ENCODE peak calls at places on chromosomes 2 and 18, in six cellular contexts. One of them, this sample, is unnamed.
A peak's percentile ranks its signal among the peaks of the same experiment; 100 is the strongest.

GRCh38 chr2:172667926-172668325 is 67.7 kb upstream of the RAPGEF4 start:
- DNase-seq in ovary: no peak
- DNase-seq in OCI-LY7: no peak
- DNase-seq in neuronal stem cell: no peak
- DNase-seq in aorta: no peak
- DNase-seq in sigmoid colon: no peak
- DNase-seq in this sample: no peak

GRCh38 chr2:200430017-200430416 is 79.9 kb downstream of the KCTD18 start:
- DNase-seq in ovary: no peak
- DNase-seq in OCI-LY7: no peak
- DNase-seq in neuronal stem cell: no peak
- DNase-seq in aorta: no peak
- DNase-seq in sigmoid colon: no peak
- DNase-seq in this sample: no peak

GRCh38 chr2:239349448-239350135 is 51.2 kb downstream of the HDAC4 start:
- DNase-seq in ovary: no peak
- DNase-seq in OCI-LY7: no peak
- DNase-seq in neuronal stem cell: no peak
- DNase-seq in aorta: no peak
- DNase-seq in sigmoid colon: peak; percentile 73
- DNase-seq in this sample: no peak

GRCh38 chr2:112692496-112692911 is 28.3 kb upstream of the NT5DC4 start:
- DNase-seq in ovary: no peak
- DNase-seq in OCI-LY7: peak; percentile 22
- DNase-seq in neuronal stem cell: no peak
- DNase-seq in aorta: peak; percentile 72
- DNase-seq in sigmoid colon: no peak
- DNase-seq in this sample: no peak

GRCh38 chr2:132715986-132716385 is 46.0 kb upstream of the LYPD1 start:
- DNase-seq in ovary: no peak
- DNase-seq in OCI-LY7: no peak
- DNase-seq in neuronal stem cell: no peak
- DNase-seq in aorta: no peak
- DNase-seq in sigmoid colon: no peak
- DNase-seq in this sample: no peak

GRCh38 chr2:11742317-11742701 is 4.1 kb upstream of the LPIN1 start:
- DNase-seq in ovary: no peak
- DNase-seq in OCI-LY7: no peak
- DNase-seq in neuronal stem cell: no peak
- DNase-seq in aorta: no peak
- DNase-seq in sigmoid colon: no peak
- DNase-seq in this sample: no peak

GRCh38 chr2:209808521-209808920 is 36.9 kb downstream of the UNC80 start:
- DNase-seq in ovary: no peak
- DNase-seq in OCI-LY7: no peak
- DNase-seq in neuronal stem cell: no peak
- DNase-seq in aorta: no peak
- DNase-seq in sigmoid colon: no peak
- DNase-seq in this sample: no peak

GRCh38 chr2:159089543-159089942 is 121.1 kb downstream of the TANC1 start:
- DNase-seq in ovary: no peak
- DNase-seq in OCI-LY7: no peak
- DNase-seq in neuronal stem cell: no peak
- DNase-seq in aorta: no peak
- DNase-seq in sigmoid colon: no peak
- DNase-seq in this sample: peak; percentile 68

GRCh38 chr2:200592414-200593075 is 6.7 kb downstream of the AOX1 start:
- DNase-seq in ovary: no peak
- DNase-seq in OCI-LY7: peak; percentile 12
- DNase-seq in neuronal stem cell: no peak
- DNase-seq in aorta: no peak
- DNase-seq in sigmoid colon: no peak
- DNase-seq in this sample: no peak

GRCh38 chr2:224008702-224009261 is 30.3 kb downstream of the SERPINE2 start:
- DNase-seq in ovary: no peak
- DNase-seq in OCI-LY7: no peak
- DNase-seq in neuronal stem cell: no peak
- DNase-seq in aorta: no peak
- DNase-seq in sigmoid colon: no peak
- DNase-seq in this sample: no peak

GRCh38 chr18:23897733-23898132 is 116.8 kb upstream of the TTC39C start:
- DNase-seq in ovary: no peak
- DNase-seq in OCI-LY7: no peak
- DNase-seq in neuronal stem cell: no peak
- DNase-seq in aorta: no peak
- DNase-seq in sigmoid colon: no peak
- DNase-seq in this sample: no peak

GRCh38 chr2:69190743-69191425 is 177.9 kb downstream of the ANTXR1 start:
- DNase-seq in ovary: no peak
- DNase-seq in OCI-LY7: no peak
- DNase-seq in neuronal stem cell: no peak
- DNase-seq in aorta: no peak
- DNase-seq in sigmoid colon: no peak
- DNase-seq in this sample: no peak

GRCh38 chr2:158969717-158970521 is 1.5 kb downstream of the TANC1 start:
- DNase-seq in ovary: peak; percentile 35
- DNase-seq in OCI-LY7: no peak
- DNase-seq in neuronal stem cell: peak; percentile 21
- DNase-seq in aorta: peak; percentile 53
- DNase-seq in sigmoid colon: peak; percentile 70
- DNase-seq in this sample: peak; percentile 78

GRCh38 chr2:45134014-45134413 is 124.8 kb upstream of the SIX2 start:
- DNase-seq in ovary: no peak
- DNase-seq in OCI-LY7: peak; percentile 51
- DNase-seq in neuronal stem cell: no peak
- DNase-seq in aorta: no peak
- DNase-seq in sigmoid colon: no peak
- DNase-seq in this sample: no peak

GRCh38 chr18:23573948-23574431 is 12.3 kb downstream of the NPC1 start:
- DNase-seq in ovary: peak; percentile 30
- DNase-seq in OCI-LY7: no peak
- DNase-seq in neuronal stem cell: no peak
- DNase-seq in aorta: no peak
- DNase-seq in sigmoid colon: no peak
- DNase-seq in this sample: no peak

GRCh38 chr18:8401606-8402005 is 207.6 kb upstream of the RAB12 start:
- DNase-seq in ovary: no peak
- DNase-seq in OCI-LY7: no peak
- DNase-seq in neuronal stem cell: no peak
- DNase-seq in aorta: no peak
- DNase-seq in sigmoid colon: no peak
- DNase-seq in this sample: no peak

GRCh38 chr2:113198790-113199612 is 25.2 kb downstream of the PSD4 start:
- DNase-seq in ovary: peak; percentile 61
- DNase-seq in OCI-LY7: peak; percentile 65
- DNase-seq in neuronal stem cell: peak; percentile 74
- DNase-seq in aorta: peak; percentile 86
- DNase-seq in sigmoid colon: peak; percentile 80
- DNase-seq in this sample: peak; percentile 95

GRCh38 chr2:30652271-30652910 is 154.9 kb downstream of the CAPN13 start:
- DNase-seq in ovary: no peak
- DNase-seq in OCI-LY7: no peak
- DNase-seq in neuronal stem cell: no peak
- DNase-seq in aorta: no peak
- DNase-seq in sigmoid colon: no peak
- DNase-seq in this sample: no peak

GRCh38 chr2:176599796-176600485 is 330.7 kb downstream of the MTX2 start:
- DNase-seq in ovary: no peak
- DNase-seq in OCI-LY7: no peak
- DNase-seq in neuronal stem cell: no peak
- DNase-seq in aorta: no peak
- DNase-seq in sigmoid colon: no peak
- DNase-seq in this sample: no peak

GRCh38 chr2:187658952-187659525 is 104.8 kb upstream of the TFPI start:
- DNase-seq in ovary: no peak
- DNase-seq in OCI-LY7: peak; percentile 1
- DNase-seq in neuronal stem cell: peak; percentile 36
- DNase-seq in aorta: no peak
- DNase-seq in sigmoid colon: no peak
- DNase-seq in this sample: no peak

GRCh38 chr2:200784215-200784614 is 27.5 kb upstream of the BZW1 start:
- DNase-seq in ovary: no peak
- DNase-seq in OCI-LY7: no peak
- DNase-seq in neuronal stem cell: no peak
- DNase-seq in aorta: no peak
- DNase-seq in sigmoid colon: no peak
- DNase-seq in this sample: no peak

GRCh38 chr2:46695283-46695682 is 215.9 kb downstream of the TMEM247 start:
- DNase-seq in ovary: no peak
- DNase-seq in OCI-LY7: no peak
- DNase-seq in neuronal stem cell: no peak
- DNase-seq in aorta: peak; percentile 54
- DNase-seq in sigmoid colon: no peak
- DNase-seq in this sample: no peak

GRCh38 chr18:48942086-48942485 is 8.7 kb downstream of the SMAD7 start:
- DNase-seq in ovary: no peak
- DNase-seq in OCI-LY7: no peak
- DNase-seq in neuronal stem cell: no peak
- DNase-seq in aorta: no peak
- DNase-seq in sigmoid colon: no peak
- DNase-seq in this sample: peak; percentile 18

GRCh38 chr18:48941672-48942071 is 9.1 kb downstream of the SMAD7 start:
- DNase-seq in ovary: no peak
- DNase-seq in OCI-LY7: no peak
- DNase-seq in neuronal stem cell: no peak
- DNase-seq in aorta: no peak
- DNase-seq in sigmoid colon: no peak
- DNase-seq in this sample: no peak

GRCh38 chr18:48939368-48940097 is 11.2 kb downstream of the SMAD7 start:
- DNase-seq in ovary: no peak
- DNase-seq in OCI-LY7: no peak
- DNase-seq in neuronal stem cell: no peak
- DNase-seq in aorta: peak; percentile 84
- DNase-seq in sigmoid colon: no peak
- DNase-seq in this sample: peak; percentile 80

GRCh38 chr18:48942554-48943261 is 8.1 kb downstream of the SMAD7 start:
- DNase-seq in ovary: no peak
- DNase-seq in OCI-LY7: no peak
- DNase-seq in neuronal stem cell: no peak
- DNase-seq in aorta: no peak
- DNase-seq in sigmoid colon: no peak
- DNase-seq in this sample: peak; percentile 23

GRCh38 chr18:48940854-48941531 is 9.8 kb downstream of the SMAD7 start:
- DNase-seq in ovary: no peak
- DNase-seq in OCI-LY7: no peak
- DNase-seq in neuronal stem cell: no peak
- DNase-seq in aorta: no peak
- DNase-seq in sigmoid colon: no peak
- DNase-seq in this sample: peak; percentile 69
- H3K4me1 ChIP-seq in ovary: peaks cover 49% of the 10 kb centered on the region
- H3K4me1 ChIP-seq in OCI-LY7: peaks cover 26% of the 10 kb centered on the region
- H3K4me1 ChIP-seq in neuronal stem cell: peaks cover 33% of the 10 kb centered on the region
- H3K4me1 ChIP-seq in aorta: peaks cover 2% of the 10 kb centered on the region
- H3K4me1 ChIP-seq in sigmoid colon: peaks cover 93% of the 10 kb centered on the region
- H3K4me1 ChIP-seq in this sample: peaks cover 45% of the 10 kb centered on the region

GRCh38 chr2:237680702-237681478 is 53.5 kb downstream of the LRRFIP1 start:
- DNase-seq in ovary: no peak
- DNase-seq in OCI-LY7: no peak
- DNase-seq in neuronal stem cell: no peak
- DNase-seq in aorta: no peak
- DNase-seq in sigmoid colon: peak; percentile 53
- DNase-seq in this sample: no peak
- H3K9me3 ChIP-seq in ovary: no peaks in the 10 kb centered on the region
- H3K9me3 ChIP-seq in OCI-LY7: no peaks in the 10 kb centered on the region
- H3K9me3 ChIP-seq in neuronal stem cell: peaks cover 2% of the 10 kb centered on the region
- H3K9me3 ChIP-seq in aorta: no peaks in the 10 kb centered on the region
- H3K9me3 ChIP-seq in sigmoid colon: no peaks in the 10 kb centered on the region
- H3K9me3 ChIP-seq in this sample: no peaks in the 10 kb centered on the region

GRCh38 chr18:61770279-61770678 is 122.5 kb downstream of the RNF152 start:
- DNase-seq in ovary: no peak
- DNase-seq in OCI-LY7: no peak
- DNase-seq in neuronal stem cell: no peak
- DNase-seq in aorta: no peak
- DNase-seq in sigmoid colon: no peak
- DNase-seq in this sample: no peak

GRCh38 chr18:61771861-61772260 is 120.9 kb downstream of the RNF152 start:
- DNase-seq in ovary: no peak
- DNase-seq in OCI-LY7: no peak
- DNase-seq in neuronal stem cell: no peak
- DNase-seq in aorta: no peak
- DNase-seq in sigmoid colon: no peak
- DNase-seq in this sample: no peak

GRCh38 chr18:61772293-61772848 is 120.4 kb downstream of the RNF152 start:
- DNase-seq in ovary: no peak
- DNase-seq in OCI-LY7: no peak
- DNase-seq in neuronal stem cell: no peak
- DNase-seq in aorta: no peak
- DNase-seq in sigmoid colon: no peak
- DNase-seq in this sample: no peak

DNA sequence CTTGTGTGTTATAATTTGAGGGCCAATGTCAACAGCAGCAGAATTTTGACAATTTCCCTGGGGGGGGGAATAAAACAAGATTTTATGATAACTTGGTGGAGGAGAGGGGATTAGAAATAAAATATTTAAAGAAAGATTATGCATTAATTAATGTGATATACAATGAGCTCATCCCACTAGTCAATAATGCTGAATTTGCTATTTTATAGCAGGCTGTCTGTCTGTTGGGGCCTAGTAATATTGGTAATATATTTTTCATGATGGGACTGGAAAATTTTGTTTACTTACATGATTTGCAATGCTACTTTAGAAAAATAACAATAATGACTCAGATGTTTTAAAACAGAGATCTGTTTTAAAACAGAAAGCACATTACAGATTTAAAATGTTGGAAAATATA is 118.0 kb downstream of the RNF152 start:
- DNase-seq in ovary: no peak
- DNase-seq in OCI-LY7: no peak
- DNase-seq in neuronal stem cell: no peak
- DNase-seq in aorta: no peak
- DNase-seq in sigmoid colon: no peak
- DNase-seq in this sample: no peak
- H3K4me1 ChIP-seq in ovary: no peaks in the 10 kb centered on the region
- H3K4me1 ChIP-seq in OCI-LY7: no peaks in the 10 kb centered on the region
- H3K4me1 ChIP-seq in neuronal stem cell: no peaks in the 10 kb centered on the region
- H3K4me1 ChIP-seq in aorta: no peaks in the 10 kb centered on the region
- H3K4me1 ChIP-seq in sigmoid colon: no peaks in the 10 kb centered on the region
- H3K4me1 ChIP-seq in this sample: no peaks in the 10 kb centered on the region

GRCh38 chr18:77377813-77378212 is 128.2 kb downstream of the GALR1 start:
- DNase-seq in ovary: no peak
- DNase-seq in OCI-LY7: no peak
- DNase-seq in neuronal stem cell: no peak
- DNase-seq in aorta: no peak
- DNase-seq in sigmoid colon: no peak
- DNase-seq in this sample: no peak

GRCh38 chr18:77374106-77374505 is 124.5 kb downstream of the GALR1 start:
- DNase-seq in ovary: peak; percentile 23
- DNase-seq in OCI-LY7: no peak
- DNase-seq in neuronal stem cell: no peak
- DNase-seq in aorta: no peak
- DNase-seq in sigmoid colon: no peak
- DNase-seq in this sample: no peak

GRCh38 chr18:77376043-77376732 is 126.5 kb downstream of the GALR1 start:
- DNase-seq in ovary: no peak
- DNase-seq in OCI-LY7: no peak
- DNase-seq in neuronal stem cell: no peak
- DNase-seq in aorta: no peak
- DNase-seq in sigmoid colon: no peak
- DNase-seq in this sample: no peak

GRCh38 chr18:77379976-77380375 is 130.3 kb downstream of the GALR1 start:
- DNase-seq in ovary: no peak
- DNase-seq in OCI-LY7: no peak
- DNase-seq in neuronal stem cell: no peak
- DNase-seq in aorta: no peak
- DNase-seq in sigmoid colon: no peak
- DNase-seq in this sample: no peak

GRCh38 chr18:77376733-77377094 is 127.1 kb downstream of the GALR1 start:
- DNase-seq in ovary: no peak
- DNase-seq in OCI-LY7: no peak
- DNase-seq in neuronal stem cell: no peak
- DNase-seq in aorta: no peak
- DNase-seq in sigmoid colon: no peak
- DNase-seq in this sample: no peak
- H3K9me3 ChIP-seq in ovary: no peaks in the 10 kb centered on the region
- H3K9me3 ChIP-seq in OCI-LY7: no peaks in the 10 kb centered on the region
- H3K9me3 ChIP-seq in neuronal stem cell: no peaks in the 10 kb centered on the region
- H3K9me3 ChIP-seq in aorta: peaks cover 1% of the 10 kb centered on the region
- H3K9me3 ChIP-seq in sigmoid colon: no peaks in the 10 kb centered on the region
- H3K9me3 ChIP-seq in this sample: no peaks in the 10 kb centered on the region

This sample was measured in right cardiac atrium.